ENCODE peak calls at places on chromosomes 13 and 19, in four cellular contexts. L is fibroblast of mammary gland, R is NB4, D is astrocyte. M is an unnamed sample.
A peak's percentile ranks its signal among the peaks of the same experiment; 100 is the strongest.

GRCh38 chr13:110711778-110712070 is 1.8 kb upstream of the ING1 start:
- DNase-seq in R (peak; percentile 34), L (no peak), D (no peak), M (peak; percentile 32)

GRCh38 chr13:73428137-73428536 is 369.3 kb downstream of the KLF5 start:
- DNase-seq in L (peak; percentile 78), D (peak; percentile 94), R (no peak), M (peak; percentile 84)

GRCh38 chr13:44578064-44578394 is 1.9 kb upstream of the TSC22D1 start:
- DNase-seq in R (no peak), D (no peak), L (peak; percentile 59), M (no peak)

GRCh38 chr13:50740052-50740741 is 103.3 kb downstream of the DLEU7 start:
- DNase-seq in R (no peak), D (peak; percentile 24), L (peak; percentile 56), M (peak; percentile 30)

GRCh38 chr19:48419158-48419920 is 25.9 kb downstream of the GRIN2D start:
- DNase-seq in L (peak; percentile 37), D (no peak), R (peak; percentile 91), M (peak; percentile 36)

GRCh38 chr19:39740395-39740794 is 2.6 kb upstream of the CLC start:
- DNase-seq in D (no peak), L (no peak), R (no peak), M (no peak)

GRCh38 chr19:39917561-39918182 is 16.8 kb downstream of the FCGBP start:
- DNase-seq in R (no peak), D (no peak), L (no peak), M (no peak)

GRCh38 chr19:54795763-54796162 is 7.6 kb upstream of the KIR2DL4 start:
- DNase-seq in R (peak; percentile 65), D (no peak), L (no peak), M (no peak)

GRCh38 chr13:52846567-52847321 is 1.7 kb downstream of the PCDH8 start:
- DNase-seq in R (no peak), L (peak; percentile 28), D (peak; percentile 10), M (no peak)

GRCh38 chr13:111115051-111115840 is at the start of gene ARHGEF7:
- DNase-seq in R (no peak), L (no peak), D (no peak), M (no peak)

GRCh38 chr13:50715402-50716146 is 127.9 kb downstream of the DLEU7 start:
- DNase-seq in D (no peak), R (peak; percentile 64), L (no peak), M (no peak)

GRCh38 chr19:1295169-1296012 is 9.7 kb downstream of the EFNA2 start:
- DNase-seq in L (no peak), D (no peak), R (no peak), M (no peak)

GRCh38 chr19:45424191-45425058 is 708 bp upstream of the ERCC1 start:
- DNase-seq in R (peak; percentile 82), D (peak; percentile 95), L (peak; percentile 97), M (peak; percentile 98)

GRCh38 chr13:46405457-46405856 is 18.4 kb upstream of the RUBCNL start:
- DNase-seq in D (no peak), L (no peak), R (peak; percentile 76), M (no peak)

GRCh38 chr13:23987331-23987730 is 90.0 kb upstream of the C1QTNF9B start:
- DNase-seq in D (peak; percentile 56), R (no peak), L (peak; percentile 75), M (peak; percentile 61)

GRCh38 chr19:1170938-1171754 is 2.9 kb downstream of the SBNO2 start:
- DNase-seq in R (no peak), D (no peak), L (no peak), M (no peak)

GRCh38 chr13:28636078-28636477 is 22.9 kb upstream of the POMP start:
- DNase-seq in D (peak; percentile 71), L (peak; percentile 59), R (no peak), M (no peak)

GRCh38 chr19:6733338-6734095 is 3.9 kb downstream of the GPR108 start:
- DNase-seq in D (no peak), R (peak; percentile 18), L (no peak), M (no peak)
- TF ChIP-seq CTCF in D (no peak), R (peak; percentile 16), L (peak; percentile 8), M (peak; percentile 44)

GRCh38 chr13:39036212-39036611 is 1.7 kb downstream of the PROSER1 start:
- DNase-seq in D (peak; percentile 12), R (peak; percentile 63), L (no peak), M (peak; percentile 42)

GRCh38 chr13:39039033-39039432 is 777 bp downstream of the NHLRC3 start:
- DNase-seq in R (peak; percentile 64), L (no peak), D (no peak), M (no peak)

GRCh38 chr13:39038569-39038898 is 278 bp downstream of the NHLRC3 start:
- DNase-seq in D (peak; percentile 25), R (peak; percentile 70), L (no peak), M (peak; percentile 37)

GRCh38 chr13:39037880-39038568 is at the start of the genes NHLRC3 and PROSER1:
- DNase-seq in R (peak; percentile 95), L (peak; percentile 88), D (peak; percentile 89), M (peak; percentile 97)

DNA sequence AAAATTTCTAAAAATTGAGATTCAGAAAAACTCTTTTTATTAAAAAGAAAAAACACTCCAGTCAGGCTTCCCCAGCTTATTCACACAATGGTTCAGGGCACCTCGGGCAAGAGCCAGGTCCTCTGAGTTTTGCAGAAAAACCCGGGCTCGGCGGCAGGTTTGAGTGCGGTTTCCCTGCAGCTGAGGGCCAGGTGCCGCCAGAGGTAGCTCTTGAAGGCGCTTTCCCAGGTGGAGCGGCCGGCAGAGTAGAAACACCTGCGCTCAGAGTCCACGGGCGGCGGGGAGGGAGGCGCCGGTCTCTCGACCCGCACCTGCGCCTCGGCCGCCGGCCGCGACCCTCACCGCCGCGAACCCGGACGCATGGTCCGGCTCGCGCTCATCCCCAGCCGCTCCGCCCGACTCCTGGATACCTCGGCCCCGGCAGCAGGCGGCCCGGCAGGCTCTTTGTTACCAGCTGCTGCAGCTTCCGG is 444 bp downstream of the PROSER1 start:
- DNase-seq in R (no peak), L (no peak), D (no peak), M (no peak)
- TF ChIP-seq CTCF in R (no peak), L (no peak), D (no peak), M (no peak)

GRCh38 chr19:47362321-47362720 is 13.2 kb downstream of the DHX34 start:
- DNase-seq in R (no peak), D (no peak), L (no peak), M (no peak)

GRCh38 chr19:47363758-47364529 is 14.8 kb downstream of the DHX34 start:
- DNase-seq in L (peak; percentile 78), R (peak; percentile 68), D (no peak), M (peak; percentile 42)

GRCh38 chr19:47353307-47353712 is 4.2 kb downstream of the DHX34 start:
- DNase-seq in D (no peak), R (no peak), L (no peak), M (no peak)

GRCh38 chr19:47356900-47357299 is 7.8 kb downstream of the DHX34 start:
- DNase-seq in L (no peak), D (no peak), R (no peak), M (no peak)

GRCh38 chr19:47357788-47358680 is 8.9 kb downstream of the DHX34 start:
- DNase-seq in R (peak; percentile 78), D (no peak), L (peak; percentile 14), M (no peak)
- TF ChIP-seq CTCF in R (peak; percentile 77), D (no peak), L (peak; percentile 16), M (peak; percentile 12)

GRCh38 chr19:43105496-43105895 is 23.0 kb upstream of the PSG2 start:
- DNase-seq in D (peak; percentile 23), L (no peak), R (no peak), M (no peak)

DNA sequence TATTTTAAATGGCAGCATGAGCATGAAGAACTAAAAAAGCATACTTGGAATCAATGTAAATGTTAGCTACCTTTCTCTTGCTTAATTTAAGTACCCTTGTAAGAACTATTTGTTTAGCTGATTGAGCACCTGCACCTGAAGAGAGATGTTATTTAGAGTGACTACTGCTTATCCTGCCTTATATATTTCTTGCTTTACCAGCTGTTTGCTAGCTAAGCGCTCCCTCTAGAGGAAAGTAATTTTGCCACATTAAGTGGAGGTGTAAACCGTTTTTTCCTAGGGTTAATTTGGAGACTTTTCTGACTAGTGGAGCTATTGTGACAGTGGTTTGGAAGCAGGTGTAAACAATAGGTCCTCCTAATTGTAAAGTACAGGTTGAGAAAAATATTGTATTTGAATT is 19.4 kb upstream of the PSG2 start:
- DNase-seq in R (no peak), L (no peak), D (no peak), M (no peak)
- TF ChIP-seq CTCF in R (no peak), L (no peak), D (no peak), M (peak; percentile 12)

DNA sequence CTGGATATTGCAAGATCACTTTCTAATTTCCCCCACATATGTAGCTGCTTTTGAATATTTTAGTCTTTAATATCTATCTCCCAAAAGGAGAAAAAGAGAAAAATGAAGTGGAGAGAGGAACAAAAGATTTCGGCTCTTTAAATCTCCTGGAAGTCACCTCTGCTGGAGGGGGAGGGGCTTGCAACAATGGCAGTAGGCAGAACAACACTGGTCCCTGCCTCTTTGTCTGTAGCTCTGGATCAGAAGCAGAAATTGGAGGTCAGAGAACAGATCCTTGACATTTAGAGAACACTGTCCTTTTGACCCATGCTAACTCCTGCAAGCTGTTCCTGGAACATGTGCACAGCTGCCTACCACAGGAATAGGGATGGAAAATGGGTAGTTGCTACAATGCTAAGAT is 86.7 kb upstream of the GPR12 start:
- DNase-seq in R (no peak), L (no peak), D (no peak), M (no peak)
- TF ChIP-seq CTCF in R (no peak), L (no peak), D (no peak), M (no peak)

DNA sequence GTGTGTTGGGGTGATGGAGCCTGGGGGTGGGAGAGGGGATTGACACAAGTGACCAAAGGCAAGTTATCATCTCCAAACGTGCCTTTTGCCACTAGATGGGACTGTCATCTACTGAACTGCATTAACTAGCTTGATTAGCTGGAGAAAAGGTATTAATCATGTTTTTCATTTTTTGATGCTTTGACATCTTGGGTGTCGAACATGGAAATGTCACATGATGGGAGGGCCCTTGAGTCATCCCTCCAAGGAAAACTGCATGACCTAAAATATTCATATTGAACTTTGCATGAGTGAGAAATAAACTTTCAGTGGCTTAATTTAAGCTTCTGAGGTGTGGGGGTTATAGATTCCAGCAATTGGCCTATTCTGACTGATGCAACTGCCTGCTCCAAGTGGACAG is 73.3 kb downstream of the ALOX5AP start:
- DNase-seq in D (no peak), R (no peak), L (peak; percentile 43), M (no peak)
- TF ChIP-seq CTCF in D (no peak), R (no peak), L (peak; percentile 3), M (no peak)

GRCh38 chr19:34260771-34261173 is 6.4 kb downstream of the GARRE1 start:
- DNase-seq in R (no peak), L (no peak), D (peak; percentile 70), M (peak; percentile 28)
- TF ChIP-seq CTCF in R (no peak), L (no peak), D (no peak), M (no peak)

GRCh38 chr13:37640499-37640898 is 41.9 kb upstream of the POSTN start:
- DNase-seq in L (peak; percentile 81), R (peak; percentile 34), D (peak; percentile 59), M (peak; percentile 90)
- TF ChIP-seq CTCF in L (peak; percentile 73), R (peak; percentile 2), D (peak; percentile 75), M (peak; percentile 62)